ENCODE peak calls at places on chromosome 4, in eight cellular contexts. V is cardiac fibroblast, S is AG08395, P is myocyte, B is T-helper 2 cell, Y is D341Med, W is mesendoderm, R is tibial artery. H is an unnamed sample.

GRCh38 chr4:25320374-25321172 is 8.0 kb downstream of the ZCCHC4 start:
- DNase-seq in V (peak; percentile 90), S (peak; percentile 76), P (peak; percentile 36), B (no peak), Y (no peak), W (no peak), R (no peak), H (no peak)

GRCh38 chr4:140754918-140755810 is 1.0 kb downstream of the TBC1D9 start:
- DNase-seq in V (peak; percentile 39), S (no peak), P (no peak), B (no peak), Y (no peak), W (no peak), R (no peak), H (no peak)

GRCh38 chr4:1196421-1197183 is 24.2 kb upstream of the SPON2 start:
- DNase-seq in V (no peak), S (no peak), P (no peak), B (no peak), Y (no peak), W (no peak), R (no peak), H (peak; percentile 27)

GRCh38 chr4:17718471-17718870 is 63.0 kb downstream of the FAM184B start:
- DNase-seq in V (no peak), S (no peak), P (no peak), B (no peak), Y (no peak), W (no peak), R (no peak), H (no peak)

GRCh38 chr4:48902266-48902665 is 4.3 kb downstream of the OCIAD2 start:
- DNase-seq in V (peak; percentile 69), S (peak; percentile 15), P (no peak), B (no peak), Y (no peak), W (no peak), R (no peak), H (peak; percentile 38)

GRCh38 chr4:73573794-73574528 is 46.3 kb downstream of the RASSF6 start:
- DNase-seq in V (peak; percentile 94), S (peak; percentile 33), P (peak; percentile 86), B (no peak), Y (peak; percentile 76), W (peak; percentile 95), R (peak; percentile 41), H (peak; percentile 67)

GRCh38 chr4:168815373-168816345 is 194.4 kb downstream of the CBR4 start:
- DNase-seq in V (no peak), S (no peak), P (peak; percentile 35), B (no peak), Y (no peak), W (no peak), R (no peak), H (no peak)

GRCh38 chr4:2259036-2259540 is 2.8 kb downstream of the MXD4 start:
- DNase-seq in V (no peak), S (no peak), P (no peak), B (no peak), Y (no peak), W (no peak), R (peak; percentile 24), H (no peak)

GRCh38 chr4:39469429-39470077 is 10.7 kb downstream of the LIAS start:
- DNase-seq in V (peak; percentile 88), S (peak; percentile 68), P (peak; percentile 81), B (no peak), Y (peak; percentile 51), W (peak; percentile 93), R (peak; percentile 65), H (no peak)

GRCh38 chr4:98260047-98260578 is 1.1 kb upstream of the RAP1GDS1 start:
- DNase-seq in V (no peak), S (peak; percentile 20), P (no peak), B (no peak), Y (peak; percentile 62), W (peak; percentile 77), R (peak; percentile 33), H (peak; percentile 50)

GRCh38 chr4:3073158-3074077 is 920 bp downstream of the HTT-AS start:
- DNase-seq in V (no peak), S (no peak), P (no peak), B (no peak), Y (no peak), W (no peak), R (peak; percentile 28), H (peak; percentile 31)

GRCh38 chr4:17552427-17552826 is 24.6 kb upstream of the LAP3 start:
- DNase-seq in V (no peak), S (no peak), P (peak; percentile 89), B (no peak), Y (no peak), W (no peak), R (no peak), H (no peak)

GRCh38 chr4:83083925-83084475 is 30.5 kb downstream of the PLAC8 start:
- DNase-seq in V (no peak), S (no peak), P (peak; percentile 54), B (peak; percentile 7), Y (no peak), W (peak; percentile 11), R (no peak), H (no peak)

GRCh38 chr4:169484485-169484884 is 127.9 kb downstream of the NEK1 start:
- DNase-seq in V (peak; percentile 42), S (no peak), P (no peak), B (no peak), Y (no peak), W (peak; percentile 6), R (no peak), H (no peak)

GRCh38 chr4:81913427-81913878 is 441.7 kb upstream of the RASGEF1B start:
- DNase-seq in V (peak; percentile 16), S (peak; percentile 40), P (no peak), B (peak; percentile 9), Y (peak; percentile 84), W (peak; percentile 94), R (no peak), H (peak; percentile 60)

GRCh38 chr4:8356856-8357255 is 83.7 kb downstream of the ACOX3 start:
- DNase-seq in V (no peak), S (no peak), P (no peak), B (no peak), Y (no peak), W (no peak), R (no peak), H (no peak)

GRCh38 chr4:128288689-128289106 is 1.1 kb upstream of the PGRMC2 start:
- DNase-seq in V (peak; percentile 49), S (no peak), P (no peak), B (no peak), Y (no peak), W (peak; percentile 72), R (no peak), H (no peak)

GRCh38 chr4:102717448-102718092 is 43.2 kb downstream of the MANBA start:
- DNase-seq in V (peak; percentile 38), S (no peak), P (no peak), B (no peak), Y (no peak), W (no peak), R (no peak), H (peak; percentile 42)

GRCh38 chr4:1154523-1155182 is 17.7 kb downstream of the SPON2 start:
- DNase-seq in V (peak; percentile 41), S (peak; percentile 69), P (no peak), B (no peak), Y (no peak), W (no peak), R (peak; percentile 82), H (no peak)

GRCh38 chr4:57098945-57099344 is 11.2 kb downstream of the IGFBP7 start:
- DNase-seq in V (peak; percentile 90), S (peak; percentile 49), P (no peak), B (no peak), Y (no peak), W (no peak), R (no peak), H (no peak)

GRCh38 chr4:137310156-137310555 is 222.1 kb downstream of the PCDH18 start:
- DNase-seq in V (peak; percentile 63), S (no peak), P (peak; percentile 71), B (no peak), Y (no peak), W (peak; percentile 5), R (no peak), H (no peak)

GRCh38 chr4:6674500-6675149 is 19.1 kb upstream of the S100P start:
- DNase-seq in V (peak; percentile 31), S (no peak), P (peak; percentile 24), B (peak; percentile 38), Y (no peak), W (peak; percentile 71), R (no peak), H (no peak)

GRCh38 chr4:73653695-73654106 is 33.5 kb upstream of the RASSF6 start:
- DNase-seq in V (peak; percentile 84), S (peak; percentile 67), P (peak; percentile 84), B (no peak), Y (peak; percentile 74), W (peak; percentile 39), R (peak; percentile 32), H (no peak)

GRCh38 chr4:32172086-32172485 is 1451.9 kb downstream of the PCDH7 start:
- DNase-seq in V (no peak), S (peak; percentile 2), P (no peak), B (no peak), Y (no peak), W (no peak), R (no peak), H (no peak)

GRCh38 chr4:57351716-57352115 is 241.5 kb upstream of the IGFBP7 start:
- DNase-seq in V (no peak), S (no peak), P (no peak), B (no peak), Y (no peak), W (no peak), R (no peak), H (no peak)

GRCh38 chr4:179007758-179008157 is 1565.5 kb upstream of the AGA start:
- DNase-seq in V (no peak), S (no peak), P (no peak), B (no peak), Y (no peak), W (peak; percentile 70), R (no peak), H (no peak)

GRCh38 chr4:82097504-82097903 is 276.3 kb downstream of the HNRNPD start:
- DNase-seq in V (no peak), S (no peak), P (no peak), B (no peak), Y (no peak), W (no peak), R (no peak), H (no peak)